ENCODE peak calls at places on chromosomes 3 and 15, in seven cellular contexts. G is putamen; X is adipocyte; Q is AG20443; Y is fibroblast of the aortic adventitia; D is stimulated activated CD8-positive, alpha-beta memory T cell treated with anti-CD3 and anti-CD28 coated beads, Interleukin-12 subunit alpha, Interleukin-12 subunit beta, amount 100 ng/mL, for 4 hours; H is GDM1. F is an unnamed sample.

GRCh38 chr3:11452988-11453847 is 181.0 kb downstream of the ATG7 start:
- DNase-seq in G (peak; percentile 75), H (no peak), Y (peak; percentile 86), X (peak; percentile 65), Q (peak; percentile 64), D (no peak), F (no peak)

GRCh38 chr15:58469432-58470353 is 37.9 kb downstream of the LIPC start:
- DNase-seq in Y (peak; percentile 99), D (no peak), X (peak; percentile 92), G (no peak), H (no peak), Q (peak; percentile 67), F (no peak)

GRCh38 chr3:40118031-40118610 is 191.4 kb upstream of the EIF1B start:
- DNase-seq in Q (no peak), Y (peak; percentile 33), X (peak; percentile 36), H (no peak), D (no peak), G (no peak), F (no peak)

GRCh38 chr3:25821746-25822573 is 32.1 kb downstream of the OXSM start:
- DNase-seq in Y (no peak), G (no peak), H (no peak), D (no peak), X (no peak), Q (no peak), F (no peak)

GRCh38 chr15:77044228-77045042 is 26.5 kb downstream of the TSPAN3 start:
- DNase-seq in Y (no peak), H (no peak), D (no peak), Q (no peak), X (no peak), G (peak; percentile 26), F (no peak)

GRCh38 chr15:38530113-38530512 is 34.5 kb downstream of the RASGRP1 start:
- DNase-seq in X (no peak), G (no peak), D (no peak), Y (peak; percentile 46), H (no peak), Q (no peak), F (no peak)

GRCh38 chr15:48759921-48760320 is 50.9 kb downstream of the CEP152 start:
- DNase-seq in X (peak; percentile 24), Y (no peak), D (no peak), G (no peak), Q (no peak), H (no peak), F (no peak)

GRCh38 chr3:124491098-124491497 is 239.2 kb upstream of the UMPS start:
- DNase-seq in H (no peak), G (no peak), Y (no peak), X (no peak), Q (no peak), D (no peak), F (no peak)

GRCh38 chr3:194381460-194381875 is 11.9 kb upstream of the LRRC15 start:
- DNase-seq in D (no peak), Y (no peak), Q (no peak), G (no peak), X (no peak), H (no peak), F (peak; percentile 5)

GRCh38 chr3:120013481-120013880 is 80.8 kb downstream of the GSK3B start:
- DNase-seq in D (no peak), H (no peak), Y (peak; percentile 22), G (no peak), Q (no peak), X (no peak), F (no peak)

GRCh38 chr15:35182841-35183479 is 97.9 kb upstream of the NANOGP8 start:
- DNase-seq in H (no peak), Y (no peak), G (no peak), Q (no peak), X (no peak), D (no peak), F (no peak)

GRCh38 chr3:123795471-123796251 is 88.5 kb downstream of the MYLK start:
- DNase-seq in Q (no peak), H (no peak), D (no peak), G (no peak), Y (no peak), X (no peak), F (no peak)

GRCh38 chr3:125042725-125043406 is 12.9 kb downstream of the HEG1 start:
- DNase-seq in G (no peak), Q (peak; percentile 45), H (no peak), X (peak; percentile 46), Y (peak; percentile 78), D (no peak), F (peak; percentile 72)

GRCh38 chr3:56042326-56042951 is 425.8 kb downstream of the ERC2 start:
- DNase-seq in Q (peak; percentile 64), G (peak; percentile 10), H (peak; percentile 1), D (no peak), X (peak; percentile 83), Y (peak; percentile 52), F (no peak)

GRCh38 chr3:172133830-172134229 is 94.5 kb downstream of the FNDC3B start:
- DNase-seq in X (no peak), G (no peak), D (no peak), Y (no peak), Q (no peak), H (no peak), F (no peak)

GRCh38 chr3:196639517-196640500 is at the start of gene NRROS:
- DNase-seq in Q (peak; percentile 69), Y (peak; percentile 49), H (peak; percentile 92), G (peak; percentile 38), D (peak; percentile 46), X (peak; percentile 64), F (peak; percentile 81)

GRCh38 chr3:167406876-167407492 is 26.9 kb upstream of the ZBBX start:
- DNase-seq in G (peak; percentile 64), Q (peak; percentile 44), D (no peak), Y (peak; percentile 24), X (peak; percentile 43), H (peak; percentile 36), F (peak; percentile 17)